ENCODE peak calls at places on chromosomes 3 and 15, in four cellular contexts. S is H9, H is neural crest cell, O is cardiac fibroblast. Z is an unnamed sample.

GRCh38 chr15:44775923-44776322 is 39.6 kb downstream of the TRIM69 start:
- DNase-seq in S (no peak), H (no peak), O (no peak), Z (peak; percentile 24)

GRCh38 chr3:188529228-188529627 is 375.3 kb downstream of the LPP start:
- DNase-seq in S (no peak), H (no peak), O (no peak), Z (no peak)

GRCh38 chr15:52746162-52746721 is 43.9 kb downstream of the ONECUT1 start:
- DNase-seq in S (no peak), H (no peak), O (no peak), Z (no peak)

GRCh38 chr15:43769584-43770228 is 7.1 kb downstream of the ELL3 start:
- DNase-seq in S (peak; percentile 56), H (peak; percentile 64), O (peak; percentile 77), Z (peak; percentile 46)

GRCh38 chr3:10387881-10388621 is 67.1 kb upstream of the SEC13 start:
- DNase-seq in S (no peak), H (no peak), O (no peak), Z (no peak)

GRCh38 chr15:71295242-71296031 is 180.2 kb downstream of the THSD4 start:
- DNase-seq in S (no peak), H (no peak), O (peak; percentile 89), Z (no peak)

GRCh38 chr3:14256561-14257342 is 78.1 kb downstream of the LSM3 start:
- DNase-seq in S (peak; percentile 64), H (no peak), O (no peak), Z (no peak)

GRCh38 chr15:80526556-80527340 is 122.6 kb downstream of the ARNT2 start:
- DNase-seq in S (no peak), H (no peak), O (peak; percentile 83), Z (no peak)

GRCh38 chr3:128468285-128468790 is 1.6 kb upstream of the DNAJB8 start:
- DNase-seq in S (no peak), H (no peak), O (no peak), Z (no peak)

GRCh38 chr3:25564040-25564439 is 100.7 kb downstream of the TOP2B start:
- DNase-seq in S (no peak), H (no peak), O (no peak), Z (no peak)

GRCh38 chr3:48636149-48636548 is 888 bp upstream of the SLC26A6 start:
- DNase-seq in S (no peak), H (no peak), O (peak; percentile 5), Z (no peak)

GRCh38 chr3:179852117-179852886 is 184.4 kb downstream of the PEX5L start:
- DNase-seq in S (peak; percentile 46), H (no peak), O (peak; percentile 2), Z (no peak)

GRCh38 chr15:40911139-40911538 is 16.9 kb downstream of the VPS18 start:
- DNase-seq in S (peak; percentile 87), H (no peak), O (no peak), Z (no peak)

GRCh38 chr3:62233065-62233464 is 140.3 kb downstream of the FEZF2 start:
- DNase-seq in S (peak; percentile 52), H (no peak), O (no peak), Z (no peak)

GRCh38 chr15:35019401-35020327 is 31.6 kb upstream of the ZNF770 start:
- DNase-seq in S (peak; percentile 76), H (no peak), O (peak; percentile 50), Z (peak; percentile 53)

GRCh38 chr15:48358229-48358641 is 27.0 kb downstream of the DUT start:
- DNase-seq in S (no peak), H (no peak), O (peak; percentile 71), Z (peak; percentile 53)

GRCh38 chr3:77348244-77348855 is 308.5 kb downstream of the ROBO2 start:
- DNase-seq in S (peak; percentile 76), H (peak; percentile 6), O (peak; percentile 6), Z (peak; percentile 37)

GRCh38 chr15:25268166-25268565 is 170.7 kb downstream of the UBE3A start:
- DNase-seq in S (no peak), H (no peak), O (no peak), Z (no peak)
- TF ChIP-seq CTCF in S (peak; percentile 68), H (peak; percentile 42), O (no peak), Z (no peak)

GRCh38 chr3:133573054-133573628 is 345 bp upstream of the CDV3 start:
- DNase-seq in S (peak; percentile 100), H (peak; percentile 99), O (peak; percentile 100), Z (peak; percentile 100)
- TF ChIP-seq CTCF in S (peak; percentile 30), H (no peak), O (peak; percentile 25), Z (no peak)

DNA sequence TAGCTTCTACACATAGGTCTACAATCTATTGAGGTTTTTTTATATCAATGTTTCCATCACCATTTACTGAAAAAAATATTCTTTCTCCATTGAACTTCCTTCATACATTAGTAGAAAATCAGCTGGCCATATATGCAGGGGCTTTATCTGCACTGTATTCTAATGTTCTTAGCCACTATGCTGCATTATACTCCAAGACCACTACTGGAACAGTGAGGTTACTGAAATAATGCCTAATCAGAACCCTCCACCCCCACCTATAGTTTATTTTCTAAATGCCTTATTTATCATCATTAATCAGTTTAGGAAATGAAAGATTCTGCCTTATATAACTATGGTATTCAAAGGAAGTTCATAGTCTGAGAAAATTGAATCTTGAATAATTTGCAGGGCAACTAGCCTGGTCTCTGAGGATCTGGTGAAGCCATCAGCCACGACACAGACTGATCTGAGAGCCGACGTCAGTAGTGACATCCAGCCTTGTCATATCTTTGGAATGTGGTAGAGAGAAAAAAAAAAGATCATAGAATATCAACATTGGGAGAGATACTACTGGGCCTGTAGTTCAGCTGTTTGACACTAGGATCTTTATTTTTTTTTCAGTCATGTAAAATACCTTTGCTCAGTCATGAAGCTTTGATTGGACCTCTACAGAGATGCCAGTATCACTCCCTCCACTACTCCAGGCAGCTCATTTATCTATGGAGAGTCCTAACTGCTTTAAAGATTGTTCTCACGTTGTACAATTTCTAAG is 66.6 kb downstream of the P3H2 start:
- DNase-seq in S (no peak), H (no peak), O (peak; percentile 59), Z (no peak)
- TF ChIP-seq CTCF in S (no peak), H (peak; percentile 41), O (peak; percentile 33), Z (no peak)

DNA sequence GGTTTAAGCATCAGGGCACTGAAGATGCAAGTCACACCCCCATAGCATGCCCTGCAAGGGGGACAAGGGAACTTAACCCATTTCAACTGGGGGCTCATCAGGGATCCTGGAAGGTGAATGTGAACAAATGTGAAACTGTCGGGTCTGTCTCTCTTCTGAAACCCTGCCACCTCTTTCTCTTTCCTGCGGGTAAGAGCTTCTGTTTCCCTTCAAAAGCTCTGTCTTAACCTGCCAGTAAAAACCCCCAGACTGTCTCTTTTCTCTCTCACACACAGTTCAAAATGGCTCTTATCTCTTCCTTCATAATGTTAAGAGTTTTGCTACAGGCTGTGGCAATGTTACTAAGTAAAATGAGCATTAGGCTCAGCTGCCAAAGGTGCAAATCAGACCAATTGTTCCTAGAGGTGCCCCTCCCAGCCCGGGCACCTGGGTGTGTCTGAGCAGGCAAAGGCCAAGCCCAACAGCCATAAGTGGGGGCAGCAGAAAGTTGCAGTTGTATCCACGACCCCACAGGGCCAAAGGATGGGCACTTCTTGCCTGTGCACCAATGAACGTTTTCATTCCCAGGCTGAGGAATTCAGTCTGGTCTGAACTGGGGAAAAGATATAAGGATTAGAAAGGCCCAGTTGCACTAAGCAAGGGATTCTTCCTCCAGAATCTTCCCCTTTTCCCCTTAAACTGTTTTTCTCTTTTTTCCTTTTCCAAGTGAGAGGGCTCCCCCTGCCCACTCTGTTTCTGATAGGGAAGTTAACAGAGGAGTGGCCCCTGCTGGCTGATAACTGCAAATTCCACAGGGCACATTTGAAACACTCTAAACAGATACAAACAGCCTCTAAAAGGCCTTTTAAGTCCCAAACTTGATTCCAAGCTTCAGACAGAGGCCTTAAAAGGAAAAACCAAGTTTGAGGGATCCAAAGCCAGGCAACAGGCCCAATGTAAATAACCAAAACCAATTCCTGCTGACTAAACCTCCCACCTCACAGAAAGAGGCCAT is 113.8 kb upstream of the EPHA6 start:
- DNase-seq in S (peak; percentile 38), H (no peak), O (no peak), Z (peak; percentile 53)
- TF ChIP-seq CTCF in S (peak; percentile 76), H (peak; percentile 53), O (no peak), Z (peak; percentile 48)